ENCODE peak calls at places on chromosomes 16 and 17, in six cellular contexts. U, O, N, R, L and Y are unnamed samples.

GRCh38 chr17:81295678-81296381 is 723 bp upstream of the SLC38A10 start:
- DNase-seq in U (peak; percentile 78), O (no peak), N (peak; percentile 80), R (peak; percentile 51), L (no peak), Y (no peak)

GRCh38 chr17:57739402-57740224 is 5.5 kb downstream of the CCDC182 start:
- DNase-seq in U (peak; percentile 46), O (no peak), N (peak; percentile 61), R (no peak), L (no peak), Y (no peak)

GRCh38 chr17:40497704-40498103 is 3.7 kb downstream of the TNS4 start:
- DNase-seq in U (peak; percentile 75), O (no peak), N (no peak), R (no peak), L (no peak), Y (no peak)

GRCh38 chr16:70395345-70395901 is 43.5 kb downstream of the ST3GAL2 start:
- DNase-seq in U (peak; percentile 62), O (no peak), N (no peak), R (peak; percentile 52), L (peak; percentile 19), Y (no peak)

GRCh38 chr16:31135535-31136286 is at the start of gene PRSS8:
- DNase-seq in U (no peak), O (no peak), N (peak; percentile 48), R (no peak), L (no peak), Y (no peak)

GRCh38 chr17:81365601-81366585 is 29.4 kb upstream of the BAHCC1 start:
- DNase-seq in U (no peak), O (no peak), N (peak; percentile 89), R (no peak), L (no peak), Y (no peak)

GRCh38 chr17:63001689-63002394 is 35.8 kb downstream of the TANC2 start:
- DNase-seq in U (peak; percentile 62), O (no peak), N (no peak), R (no peak), L (no peak), Y (no peak)

GRCh38 chr17:48603959-48604769 is 622 bp downstream of the HOXB6 start:
- DNase-seq in U (no peak), O (no peak), N (peak; percentile 69), R (peak; percentile 78), L (no peak), Y (no peak)

GRCh38 chr17:38605230-38605851 is 411 bp downstream of the SRCIN1 start:
- DNase-seq in U (no peak), O (no peak), N (no peak), R (no peak), L (no peak), Y (no peak)

GRCh38 chr17:50221500-50222480 is 20.4 kb upstream of the COL1A1 start:
- DNase-seq in U (peak; percentile 56), O (no peak), N (no peak), R (no peak), L (no peak), Y (no peak)